ENCODE peak calls at places on chromosomes 13 and 19, in five cellular contexts. J is tibial nerve, S is uterus, H is IMR-90, P is breast epithelium. E is an unnamed sample.

GRCh38 chr13:74657765-74658164 is 523.6 kb upstream of the KLF12 start:
- DNase-seq in J (no peak), S (no peak), H (no peak), P (no peak), E (no peak)

GRCh38 chr19:5191091-5191490 is 149.5 kb downstream of the PTPRS start:
- DNase-seq in J (no peak), S (no peak), H (no peak), P (no peak), E (no peak)

GRCh38 chr19:20969898-20970297 is 46.8 kb downstream of the ZNF85 start:
- DNase-seq in J (no peak), S (no peak), H (no peak), P (no peak), E (no peak)

GRCh38 chr19:10318807-10319426 is 3.1 kb upstream of the FDX2 start:
- DNase-seq in J (no peak), S (no peak), H (no peak), P (no peak), E (no peak)

GRCh38 chr19:28358604-28359003 is 854.3 kb downstream of the UQCRFS1 start:
- DNase-seq in J (no peak), S (no peak), H (no peak), P (no peak), E (no peak)

GRCh38 chr19:47523473-47523872 is 8.6 kb upstream of the NAPA start:
- DNase-seq in J (no peak), S (no peak), H (no peak), P (no peak), E (no peak)

GRCh38 chr19:10006335-10006708 is 4.0 kb downstream of the COL5A3 start:
- DNase-seq in J (no peak), S (peak; percentile 66), H (peak; percentile 72), P (no peak), E (no peak)

GRCh38 chr13:34148359-34148758 is 330.4 kb downstream of the RFC3 start:
- DNase-seq in J (no peak), S (no peak), H (no peak), P (no peak), E (no peak)

GRCh38 chr19:7595466-7596133 is at the start of gene CAMSAP3:
- DNase-seq in J (no peak), S (no peak), H (no peak), P (no peak), E (no peak)

GRCh38 chr19:9917322-9917721 is 19.0 kb downstream of the OLFM2 start:
- DNase-seq in J (no peak), S (peak; percentile 24), H (peak; percentile 60), P (no peak), E (no peak)

GRCh38 chr19:15195987-15196682 is 4.7 kb downstream of the NOTCH3 start:
- DNase-seq in J (no peak), S (no peak), H (no peak), P (peak; percentile 94), E (peak; percentile 93)

GRCh38 chr13:55816976-55817601 is 1323.6 kb upstream of the PRR20A start:
- DNase-seq in J (no peak), S (no peak), H (no peak), P (no peak), E (no peak)

GRCh38 chr19:57348136-57348535 is 2.9 kb upstream of the ZNF304 start:
- DNase-seq in J (no peak), S (no peak), H (peak; percentile 55), P (no peak), E (no peak)

GRCh38 chr19:33125929-33126388 is 6.0 kb upstream of the WDR88 start:
- DNase-seq in J (no peak), S (peak; percentile 36), H (peak; percentile 69), P (no peak), E (no peak)

GRCh38 chr19:56383826-56384605 is 9.3 kb downstream of the ZNF582 start:
- DNase-seq in J (no peak), S (no peak), H (peak; percentile 22), P (no peak), E (no peak)

GRCh38 chr13:41401371-41401770 is 56.0 kb upstream of the RGCC start:
- DNase-seq in J (no peak), S (no peak), H (no peak), P (no peak), E (no peak)

GRCh38 chr13:112781881-112782361 is 92.1 kb downstream of the ATP11A start:
- DNase-seq in J (no peak), S (peak; percentile 50), H (no peak), P (no peak), E (peak; percentile 84)

GRCh38 chr19:43802216-43802951 is at the start of gene LYPD5:
- DNase-seq in J (no peak), S (no peak), H (no peak), P (no peak), E (no peak)

GRCh38 chr19:6767357-6768235 is at the start of gene SH2D3A:
- DNase-seq in J (no peak), S (peak; percentile 43), H (peak; percentile 15), P (peak; percentile 94), E (peak; percentile 87)

GRCh38 chr19:11196406-11197287 is 698 bp downstream of the KANK2 start:
- DNase-seq in J (no peak), S (peak; percentile 60), H (peak; percentile 28), P (no peak), E (no peak)

GRCh38 chr13:95698047-95698749 is 21.3 kb downstream of the DNAJC3 start:
- DNase-seq in J (no peak), S (no peak), H (peak; percentile 17), P (no peak), E (no peak)

GRCh38 chr13:42078113-42078769 is 29.8 kb downstream of the DGKH start:
- DNase-seq in J (no peak), S (no peak), H (no peak), P (no peak), E (no peak)

GRCh38 chr19:42469311-42470239 is 26.8 kb upstream of the CXCL17 start:
- DNase-seq in J (no peak), S (no peak), H (no peak), P (no peak), E (no peak)

GRCh38 chr19:33431986-33432385 is 58.5 kb downstream of the CEBPG start:
- DNase-seq in J (no peak), S (no peak), H (no peak), P (peak; percentile 24), E (no peak)

GRCh38 chr19:41175825-41176734 is 16.9 kb upstream of the CYP2S1 start:
- DNase-seq in J (peak; percentile 24), S (peak; percentile 40), H (peak; percentile 76), P (no peak), E (peak; percentile 73)

GRCh38 chr19:44644391-44645016 is 794 bp downstream of the PVR start:
- DNase-seq in J (no peak), S (peak; percentile 34), H (peak; percentile 49), P (no peak), E (no peak)

GRCh38 chr13:39684531-39685137 is 29.2 kb downstream of the COG6 start:
- DNase-seq in J (no peak), S (no peak), H (peak; percentile 65), P (no peak), E (no peak)

GRCh38 chr19:57334191-57334590 is 13.9 kb downstream of the ZNF543 start:
- DNase-seq in J (no peak), S (no peak), H (peak; percentile 9), P (no peak), E (no peak)

GRCh38 chr13:44967656-44968451 is 21.4 kb downstream of the NUFIP1 start:
- DNase-seq in J (no peak), S (no peak), H (peak; percentile 31), P (no peak), E (no peak)
- TF ChIP-seq CTCF in J (no peak), S (no peak), H (peak; percentile 31), P (no peak), E (no peak)

GRCh38 chr19:13980340-13980739 is 25.8 kb downstream of the RFX1 start:
- DNase-seq in J (no peak), S (no peak), H (no peak), P (no peak), E (no peak)

GRCh38 chr19:13979686-13980085 is 26.4 kb downstream of the RFX1 start:
- DNase-seq in J (no peak), S (no peak), H (no peak), P (no peak), E (no peak)

GRCh38 chr19:13978721-13979191 is 26.4 kb downstream of the DCAF15 start:
- DNase-seq in J (no peak), S (no peak), H (no peak), P (no peak), E (no peak)

GRCh38 chr19:13978306-13978705 is 26.0 kb downstream of the DCAF15 start:
- DNase-seq in J (peak; percentile 71), S (peak; percentile 92), H (no peak), P (peak; percentile 69), E (peak; percentile 79)

DNA sequence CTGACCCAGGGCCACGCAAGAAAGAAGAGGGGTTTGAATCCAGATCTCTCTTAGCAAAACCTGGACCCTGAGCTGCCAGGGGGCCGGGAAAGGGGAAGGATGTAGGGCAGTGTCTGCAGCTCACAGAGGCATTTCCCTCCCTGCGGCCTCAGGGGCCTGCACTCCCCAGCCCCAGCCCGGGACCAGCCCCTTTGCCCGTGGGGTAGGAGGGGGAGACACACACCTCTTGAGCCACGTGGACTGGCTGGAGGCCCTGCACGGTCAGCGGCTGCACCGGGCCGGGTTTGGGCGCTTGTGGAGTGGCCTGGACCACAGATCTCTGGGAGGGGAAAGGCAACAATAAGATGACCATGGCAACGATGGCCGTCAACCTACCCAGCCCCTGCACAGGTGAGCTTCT is 26.9 kb downstream of the RFX1 start:
- DNase-seq in J (no peak), S (no peak), H (no peak), P (no peak), E (no peak)
- H3K4me3 ChIP-seq in J (peak overlapping the region; percentile 59), S (peak overlapping the region; percentile 26), H (no peak overlapping the region), P (peak overlapping the region; percentile 72), E (no peak overlapping the region)

GRCh38 chr13:28865951-28866350 is 45.8 kb downstream of the MTUS2 start:
- DNase-seq in J (no peak), S (no peak), H (no peak), P (no peak), E (no peak)

GRCh38 chr13:28866932-28867331 is 46.8 kb downstream of the MTUS2 start:
- DNase-seq in J (no peak), S (no peak), H (no peak), P (no peak), E (no peak)

GRCh38 chr13:28867564-28867963 is 47.4 kb downstream of the MTUS2 start:
- DNase-seq in J (no peak), S (no peak), H (no peak), P (no peak), E (no peak)

GRCh38 chr13:28864544-28864943 is 44.4 kb downstream of the MTUS2 start:
- DNase-seq in J (no peak), S (no peak), H (no peak), P (no peak), E (no peak)

GRCh38 chr13:28865312-28865711 is 45.2 kb downstream of the MTUS2 start:
- DNase-seq in J (no peak), S (no peak), H (no peak), P (no peak), E (no peak)
- TF ChIP-seq POLR2A in J (no peak), S (no peak), H (no peak), P (no peak), E (no peak)

DNA sequence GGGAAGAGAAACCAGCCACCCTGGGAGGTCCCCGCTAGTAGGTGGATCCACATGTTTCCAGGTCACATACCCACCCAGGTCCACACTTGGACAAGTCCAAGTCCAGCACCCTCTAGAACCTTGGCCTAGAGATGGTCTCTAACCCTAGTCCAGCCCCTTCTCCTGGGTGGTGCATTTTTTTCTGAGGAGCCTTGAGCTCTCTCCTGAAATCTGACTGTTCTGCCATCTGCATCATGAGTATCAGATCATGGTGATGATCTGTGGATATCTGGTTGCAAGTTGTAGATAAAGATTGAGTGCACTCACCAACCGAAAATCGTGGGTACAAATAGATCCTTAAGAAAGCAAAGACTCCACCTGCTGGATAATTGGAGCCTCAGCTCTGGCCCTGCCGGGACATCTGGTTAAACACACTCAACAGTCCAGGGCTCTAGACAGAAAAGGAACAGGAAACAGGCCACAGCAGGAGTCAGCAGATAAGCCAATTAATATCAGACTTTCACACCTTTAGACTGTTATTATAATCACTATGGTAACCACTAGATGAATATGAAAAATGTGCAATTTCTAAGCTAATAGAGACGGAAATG is 41.1 kb downstream of the GPR12 start:
- DNase-seq in J (no peak), S (no peak), H (peak; percentile 4), P (no peak), E (no peak)
- TF ChIP-seq CTCF in J (no peak), S (no peak), H (peak; percentile 18), P (no peak), E (no peak)